ENCODE peak calls at places on chromosomes 2 and 18, in seven cellular contexts. D, W, S, C, N, K and E are unnamed samples.

GRCh38 chr2:178870703-178871102 is 63.5 kb upstream of the TTN start:
- DNase-seq in N (no peak), D (peak; percentile 95), C (no peak), K (no peak), W (no peak), S (no peak), E (no peak)

GRCh38 chr18:37481491-37481890 is 84.1 kb downstream of the CELF4 start:
- DNase-seq in C (no peak), S (no peak), K (no peak), W (no peak), N (no peak), D (no peak), E (no peak)

GRCh38 chr2:26722328-26722727 is 29.8 kb downstream of the KCNK3 start:
- DNase-seq in S (no peak), W (no peak), C (no peak), N (no peak), D (no peak), K (no peak), E (no peak)

GRCh38 chr2:205858781-205859478 is 176.6 kb downstream of the NRP2 start:
- DNase-seq in D (no peak), N (peak; percentile 16), C (no peak), K (peak; percentile 38), S (no peak), W (no peak), E (peak; percentile 92)

GRCh38 chr2:36861896-36862295 is 104.4 kb downstream of the STRN start:
- DNase-seq in W (no peak), D (no peak), K (no peak), N (no peak), S (no peak), C (no peak), E (no peak)

GRCh38 chr2:127392133-127392827 is 4.5 kb upstream of the MAP3K2 start:
- DNase-seq in D (no peak), K (no peak), N (no peak), C (no peak), W (peak; percentile 45), S (no peak), E (no peak)

GRCh38 chr18:61765097-61765496 is 127.7 kb downstream of the RNF152 start:
- DNase-seq in S (peak; percentile 24), D (no peak), K (no peak), C (no peak), N (peak; percentile 47), W (peak; percentile 22), E (no peak)

GRCh38 chr18:43665239-43665788 is 388.0 kb upstream of the SYT4 start:
- DNase-seq in K (no peak), C (no peak), S (peak; percentile 82), N (no peak), D (no peak), W (no peak), E (no peak)

GRCh38 chr2:159879061-159879604 is 81.1 kb upstream of the CD302 start:
- DNase-seq in W (no peak), D (no peak), S (peak; percentile 25), C (no peak), K (no peak), N (no peak), E (no peak)

GRCh38 chr2:160387558-160388262 is 105.9 kb downstream of the RBMS1 start:
- DNase-seq in C (no peak), D (no peak), W (no peak), S (peak; percentile 98), K (peak; percentile 85), N (no peak), E (no peak)

GRCh38 chr18:53941601-53942335 is 282.7 kb downstream of the MBD2 start:
- DNase-seq in C (no peak), N (peak; percentile 30), S (no peak), D (no peak), W (no peak), K (no peak), E (no peak)

GRCh38 chr2:238079874-238080327 is 19.1 kb downstream of the SCLY start:
- DNase-seq in C (no peak), D (no peak), N (no peak), W (no peak), K (no peak), S (no peak), E (peak; percentile 3)

GRCh38 chr18:67302043-67302442 is 214.5 kb downstream of the DSEL start:
- DNase-seq in D (no peak), K (no peak), N (no peak), W (no peak), C (peak; percentile 10), S (no peak), E (no peak)

GRCh38 chr18:6056171-6056932 is 161.0 kb upstream of the TMEM200C start:
- DNase-seq in W (no peak), D (no peak), C (no peak), N (no peak), S (peak; percentile 31), K (no peak), E (no peak)

GRCh38 chr2:38155-38554 is 8.2 kb downstream of the FAM110C start:
- DNase-seq in N (peak; percentile 23), K (no peak), S (no peak), W (no peak), D (peak; percentile 90), C (no peak), E (no peak)

GRCh38 chr2:48249631-48250473 is 280.1 kb upstream of the STON1 start:
- DNase-seq in W (no peak), N (no peak), S (peak; percentile 71), C (no peak), D (no peak), K (no peak), E (no peak)

GRCh38 chr2:109166811-109167210 is 37.8 kb downstream of the SH3RF3 start:
- DNase-seq in C (no peak), S (peak; percentile 91), W (no peak), N (no peak), K (no peak), D (no peak), E (no peak)

GRCh38 chr2:127191331-127192219 is 28.5 kb downstream of the CYP27C1 start:
- DNase-seq in C (no peak), D (no peak), N (no peak), S (no peak), W (no peak), K (no peak), E (no peak)

DNA sequence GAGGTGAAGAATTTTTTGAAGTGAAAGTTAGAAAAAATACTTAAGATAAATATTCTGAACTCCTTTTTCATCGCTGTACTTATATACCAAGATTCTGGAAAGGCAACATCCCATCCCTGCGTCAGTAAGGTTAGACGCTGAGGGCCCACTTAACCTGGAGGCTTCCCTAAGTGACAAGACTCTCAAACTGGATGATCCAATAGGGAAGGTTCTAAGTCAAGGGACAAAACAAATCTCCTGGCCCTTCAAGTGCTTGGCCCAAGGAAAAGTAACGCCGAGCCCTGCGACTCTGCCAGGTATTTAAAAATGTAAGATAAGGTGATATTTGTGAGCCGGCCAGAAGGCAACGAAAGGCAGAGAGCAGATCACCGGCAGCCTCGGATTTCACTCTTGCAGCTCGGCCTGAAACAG is 1.3 kb downstream of the STK39 start:
- DNase-seq in C (no peak), K (no peak), W (no peak), S (no peak), D (no peak), N (peak; percentile 56), E (no peak)
- H3K4me3 ChIP-seq in C (peak overlapping the region; percentile 74), K (peak overlapping the region; percentile 71), W (no peak overlapping the region), S (peak overlapping the region; percentile 60), D (peak overlapping the region; percentile 90), N (peak overlapping the region; percentile 40), E (peak overlapping the region; percentile 91)

GRCh38 chr18:10454800-10455550 is 540 bp downstream of the APCDD1 start:
- DNase-seq in K (no peak), N (peak; percentile 67), C (no peak), W (no peak), S (no peak), D (no peak), E (peak; percentile 55)

GRCh38 chr18:10456718-10457499 is 2.5 kb downstream of the APCDD1 start:
- DNase-seq in S (no peak), D (no peak), K (no peak), C (no peak), W (no peak), N (no peak), E (no peak)

GRCh38 chr18:10460414-10461018 is 6.1 kb downstream of the APCDD1 start:
- DNase-seq in K (no peak), W (no peak), C (no peak), S (no peak), N (no peak), D (no peak), E (no peak)

GRCh38 chr18:10455726-10456453 is 1.5 kb downstream of the APCDD1 start:
- DNase-seq in C (no peak), W (no peak), S (no peak), N (peak; percentile 46), D (no peak), K (no peak), E (peak; percentile 21)

DNA sequence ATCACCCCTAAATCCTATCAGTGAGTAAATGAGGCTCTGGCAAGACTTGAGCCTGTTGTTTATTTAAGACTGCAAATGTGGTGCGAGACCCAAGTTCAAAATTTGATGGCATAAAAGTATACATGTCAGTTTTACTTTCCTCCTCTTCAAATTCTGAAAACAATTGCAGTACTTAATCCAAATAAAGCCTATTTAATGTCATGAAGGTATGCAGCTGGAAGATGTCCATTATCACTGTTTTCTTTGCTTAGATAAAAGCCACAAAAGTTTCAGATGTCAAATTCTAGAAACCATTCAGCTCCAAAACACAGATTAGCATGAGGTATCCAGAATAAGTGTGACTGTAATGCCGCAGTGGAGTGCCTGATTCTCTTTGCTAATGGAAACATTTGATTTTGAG is 3.4 kb downstream of the APCDD1 start:
- DNase-seq in C (no peak), D (no peak), K (no peak), W (no peak), S (no peak), N (no peak), E (no peak)
- H3K4me3 ChIP-seq in C (no peak overlapping the region), D (no peak overlapping the region), K (no peak overlapping the region), W (no peak overlapping the region), S (no peak overlapping the region), N (no peak overlapping the region), E (no peak overlapping the region)

DNA sequence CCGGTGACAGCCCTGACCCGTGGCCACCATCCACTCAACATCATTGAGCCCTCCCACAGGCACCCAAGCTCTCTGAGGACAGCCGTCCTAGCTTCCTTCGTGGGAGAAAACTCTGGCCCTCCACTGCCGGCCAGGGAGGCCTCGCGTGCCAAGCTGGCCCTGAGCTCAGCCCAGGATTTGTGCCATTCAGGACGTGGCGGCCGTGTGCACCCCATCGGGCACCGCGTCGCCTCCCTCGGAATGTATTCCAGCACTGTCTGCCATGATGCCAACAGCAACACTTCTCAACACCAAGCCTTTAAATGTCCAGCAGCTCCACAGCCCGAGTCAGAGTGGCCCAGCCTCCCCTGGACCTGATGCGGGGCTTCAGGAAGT is 35.7 kb downstream of the ZNF516 start:
- DNase-seq in S (no peak), D (no peak), N (no peak), W (no peak), C (no peak), K (no peak), E (no peak)
- H3K4me3 ChIP-seq in S (peak overlapping the region; percentile 1), D (no peak overlapping the region), N (no peak overlapping the region), W (no peak overlapping the region), C (no peak overlapping the region), K (no peak overlapping the region), E (no peak overlapping the region)

DNA sequence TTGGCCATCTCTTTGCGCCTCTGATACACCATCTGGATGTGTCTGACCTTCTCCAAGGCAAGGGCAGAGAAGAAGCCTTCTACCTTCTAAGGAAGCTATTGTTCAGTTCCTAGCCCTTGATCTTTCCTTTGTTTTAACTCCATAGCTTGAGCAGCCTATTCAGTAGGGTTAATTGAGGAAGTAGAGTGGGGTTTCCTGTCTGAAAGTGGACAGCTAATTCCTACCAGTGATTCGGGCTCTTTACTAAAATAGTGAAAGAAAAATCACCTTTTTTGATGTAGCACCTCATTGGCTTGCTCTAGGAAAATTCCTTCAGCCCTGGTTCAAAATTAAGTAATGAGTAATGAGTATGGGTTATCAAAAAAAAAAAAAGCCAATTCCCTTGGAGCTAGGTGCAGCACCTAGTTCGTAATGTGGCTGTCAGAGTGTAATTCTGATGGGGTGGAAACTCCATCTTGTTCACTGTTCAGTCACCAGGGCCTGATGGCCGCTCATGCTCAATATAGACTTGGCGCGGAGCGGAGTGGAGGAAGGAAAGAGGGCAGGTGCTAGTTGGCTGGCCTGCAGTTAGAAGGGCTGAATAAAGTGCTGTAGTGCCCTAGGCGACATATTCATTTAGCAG is 2.9 kb upstream of the MGAT5 start:
- DNase-seq in K (no peak), C (no peak), D (no peak), W (no peak), S (no peak), N (no peak), E (no peak)
- H3K4me3 ChIP-seq in K (no peak overlapping the region), C (no peak overlapping the region), D (no peak overlapping the region), W (no peak overlapping the region), S (no peak overlapping the region), N (no peak overlapping the region), E (no peak overlapping the region)